ENCODE peak calls at places on chromosomes 2 and 18, in ten cellular contexts. I is IMR-90, Z is choroid plexus epithelial cell, J is GM12878, Q is spleen, B is AG04450, X is A549, W is AG09309, S is fibroblast of villous mesenchyme, T is right lobe of liver. K is an unnamed sample.

GRCh38 chr2:193382583-193382982 is 1187.8 kb upstream of the TMEFF2 start:
- DNase-seq in I (no peak), Z (no peak), J (no peak), Q (no peak), B (no peak), X (no peak), W (no peak), S (no peak), T (no peak), K (no peak)

GRCh38 chr2:151007365-151007764 is 254.3 kb downstream of the RBM43 start:
- DNase-seq in I (peak; percentile 5), Z (no peak), J (no peak), Q (no peak), B (peak; percentile 1), X (no peak), W (no peak), S (no peak), T (no peak), K (peak; percentile 6)

GRCh38 chr18:25990473-25990872 is 99.9 kb downstream of the SS18 start:
- DNase-seq in I (no peak), Z (no peak), J (no peak), Q (no peak), B (no peak), X (no peak), W (no peak), S (no peak), T (no peak), K (no peak)

GRCh38 chr2:212908682-212909435 is 242.6 kb downstream of the IKZF2 start:
- DNase-seq in I (no peak), Z (no peak), J (no peak), Q (no peak), B (no peak), X (no peak), W (no peak), S (no peak), T (no peak), K (no peak)

GRCh38 chr2:171712051-171712450 is 24.8 kb downstream of the DYNC1I2 start:
- DNase-seq in I (peak; percentile 92), Z (peak; percentile 89), J (no peak), Q (no peak), B (no peak), X (no peak), W (peak; percentile 71), S (peak; percentile 91), T (no peak), K (peak; percentile 90)

GRCh38 chr2:211347328-211347727 is 790.9 kb downstream of the CPS1 start:
- DNase-seq in I (no peak), Z (no peak), J (no peak), Q (no peak), B (no peak), X (peak; percentile 18), W (no peak), S (no peak), T (no peak), K (no peak)

GRCh38 chr2:215895330-215895729 is 118.0 kb downstream of the MREG start:
- DNase-seq in I (no peak), Z (no peak), J (no peak), Q (no peak), B (no peak), X (no peak), W (no peak), S (no peak), T (no peak), K (no peak)

GRCh38 chr2:12064153-12064552 is 317.7 kb downstream of the LPIN1 start:
- DNase-seq in I (no peak), Z (peak; percentile 23), J (no peak), Q (no peak), B (no peak), X (no peak), W (no peak), S (no peak), T (no peak), K (no peak)

GRCh38 chr2:105328281-105329196 is 996 bp downstream of the TGFBRAP1 start:
- DNase-seq in I (peak; percentile 50), Z (peak; percentile 66), J (no peak), Q (peak; percentile 79), B (no peak), X (peak; percentile 20), W (no peak), S (peak; percentile 44), T (no peak), K (peak; percentile 53)

GRCh38 chr2:147019296-147019695 is 825.5 kb upstream of the ACVR2A start:
- DNase-seq in I (no peak), Z (no peak), J (no peak), Q (no peak), B (no peak), X (no peak), W (no peak), S (peak; percentile 34), T (no peak), K (no peak)

GRCh38 chr2:82234283-82234682 is 1929.7 kb upstream of the LRRTM1 start:
- DNase-seq in I (no peak), Z (no peak), J (no peak), Q (no peak), B (no peak), X (no peak), W (no peak), S (no peak), T (no peak), K (no peak)

GRCh38 chr18:45802814-45803492 is 22.5 kb upstream of the SIGLEC15 start:
- DNase-seq in I (peak; percentile 99), Z (peak; percentile 97), J (no peak), Q (no peak), B (peak; percentile 95), X (peak; percentile 87), W (peak; percentile 94), S (peak; percentile 95), T (no peak), K (peak; percentile 99)

GRCh38 chr2:20580690-20581437 is 70.0 kb downstream of the HS1BP3 start:
- DNase-seq in I (peak; percentile 43), Z (no peak), J (no peak), Q (peak; percentile 52), B (no peak), X (peak; percentile 55), W (no peak), S (no peak), T (peak; percentile 90), K (no peak)

GRCh38 chr2:134169788-134170187 is 84.1 kb upstream of the MGAT5 start:
- DNase-seq in I (no peak), Z (no peak), J (no peak), Q (no peak), B (no peak), X (no peak), W (no peak), S (no peak), T (no peak), K (no peak)
- TF ChIP-seq CTCF in I (no peak), Z (no peak), J (no peak), Q (no peak), B (no peak), X (no peak), W (no peak), S (no peak), T (no peak), K (no peak)

GRCh38 chr2:157440404-157441071 is 3.4 kb downstream of the CYTIP start:
- DNase-seq in I (no peak), Z (no peak), J (no peak), Q (peak; percentile 75), B (no peak), X (no peak), W (no peak), S (no peak), T (no peak), K (no peak)
- H3K4me3 ChIP-seq in I (no peak overlapping the region), Z (no peak overlapping the region), J (peak overlapping the region; percentile 90), Q (peak overlapping the region; percentile 57), B (no peak overlapping the region), X (no peak overlapping the region), W (no peak overlapping the region), S (no peak overlapping the region), T (no peak overlapping the region), K (no peak overlapping the region)

GRCh38 chr2:78982638-78983330 is 42.7 kb upstream of the REG3G start:
- DNase-seq in I (no peak), Z (no peak), J (no peak), Q (no peak), B (no peak), X (no peak), W (no peak), S (no peak), T (no peak), K (no peak)

GRCh38 chr2:78977661-78978145 is 47.8 kb upstream of the REG3G start:
- DNase-seq in I (no peak), Z (no peak), J (peak; percentile 79), Q (no peak), B (no peak), X (no peak), W (no peak), S (no peak), T (no peak), K (no peak)

GRCh38 chr2:78980871-78981270 is 44.6 kb upstream of the REG3G start:
- DNase-seq in I (no peak), Z (no peak), J (no peak), Q (no peak), B (no peak), X (no peak), W (no peak), S (no peak), T (no peak), K (no peak)

GRCh38 chr2:78978340-78978739 is 47.2 kb upstream of the REG3G start:
- DNase-seq in I (no peak), Z (no peak), J (no peak), Q (no peak), B (no peak), X (no peak), W (no peak), S (no peak), T (no peak), K (no peak)

DNA sequence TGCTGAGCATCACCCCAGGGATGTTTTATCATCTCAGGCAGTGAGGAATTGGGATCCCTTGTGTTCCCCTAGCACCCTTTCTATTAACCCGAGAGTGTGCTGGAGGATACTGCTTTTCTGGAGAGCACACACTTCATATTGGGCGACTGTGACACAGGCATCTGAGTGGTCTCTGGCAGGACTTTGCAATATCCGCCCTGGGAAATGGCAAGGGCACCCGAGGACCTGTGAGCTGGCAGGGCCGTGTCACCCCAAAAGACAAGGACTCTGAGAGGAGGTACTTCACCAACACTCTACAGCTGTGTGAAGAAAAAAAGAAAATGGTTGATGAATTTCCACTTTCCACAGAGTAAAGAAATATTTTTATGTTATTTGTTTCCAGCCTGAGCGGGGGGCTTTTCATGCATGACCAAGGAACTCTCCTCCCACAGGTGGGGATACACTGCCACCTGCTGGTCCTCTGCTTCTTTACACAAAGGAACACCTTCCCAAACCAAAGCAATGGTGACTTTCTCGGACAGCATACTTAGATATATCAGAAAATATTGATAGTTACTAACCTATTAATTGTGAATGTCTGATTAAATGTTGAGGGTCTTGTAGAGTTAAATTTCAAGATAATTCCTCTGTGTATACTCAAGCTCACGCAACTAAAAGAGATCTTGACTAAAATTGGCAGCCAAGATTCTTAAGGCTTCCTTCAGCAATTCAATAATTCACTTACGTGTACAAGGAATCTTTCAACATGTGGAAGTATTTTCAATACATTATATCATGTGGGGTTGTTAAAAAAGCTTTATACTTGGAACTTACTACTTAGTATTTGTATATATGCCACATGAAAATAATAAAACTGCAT is 45.9 kb upstream of the REG3G start:
- DNase-seq in I (no peak), Z (peak; percentile 22), J (no peak), Q (no peak), B (no peak), X (peak; percentile 42), W (no peak), S (peak; percentile 2), T (no peak), K (peak; percentile 22)
- TF ChIP-seq CTCF in I (peak; percentile 50), Z (peak; percentile 68), J (peak; percentile 79), Q (peak; percentile 29), B (peak; percentile 10), X (peak; percentile 60), W (peak; percentile 35), S (peak; percentile 39), T (peak; percentile 71), K (peak; percentile 62)

GRCh38 chr18:48783616-48784520 is 166.9 kb downstream of the SMAD7 start:
- DNase-seq in I (no peak), Z (no peak), J (no peak), Q (peak; percentile 69), B (no peak), X (no peak), W (no peak), S (no peak), T (no peak), K (no peak)
- H3K4me3 ChIP-seq in I (no peak overlapping the region), Z (no peak overlapping the region), J (no peak overlapping the region), Q (no peak overlapping the region), B (no peak overlapping the region), X (no peak overlapping the region), W (no peak overlapping the region), S (no peak overlapping the region), T (no peak overlapping the region), K (no peak overlapping the region)

K was measured in fibroblast of mammary gland.